ENCODE peak calls at places on chromosomes 3 and 15, in seven cellular contexts. P is A549; H is amniotic stem cell; V is retina; E is activated CD4-positive, alpha-beta T cell treated with anti-CD3 and anti-CD28 coated beads for 4 hours; F is right lobe of liver; N is stimulated activated CD8-positive, alpha-beta memory T cell treated with anti-CD3 and anti-CD28 coated beads, Interleukin-7, amount 100 ng/mL, for 4 hours. U is an unnamed sample.

GRCh38 chr3:192851821-192852352 is 65.8 kb downstream of the MB21D2 start:
- DNase-seq in P (peak; percentile 79), H (no peak), V (no peak), E (no peak), F (peak; percentile 83), N (no peak), U (no peak)

GRCh38 chr3:9201278-9201677 is 48.2 kb downstream of the SRGAP3 start:
- DNase-seq in P (no peak), H (no peak), V (peak; percentile 54), E (no peak), F (no peak), N (no peak), U (no peak)

GRCh38 chr3:126483321-126483761 is 7.7 kb upstream of the ZXDC start:
- DNase-seq in P (no peak), H (no peak), V (no peak), E (no peak), F (no peak), N (no peak), U (no peak)

GRCh38 chr15:38941399-38941953 is 376.9 kb upstream of the RASGRP1 start:
- DNase-seq in P (no peak), H (no peak), V (peak; percentile 17), E (no peak), F (no peak), N (no peak), U (no peak)

GRCh38 chr3:35778201-35778600 is 138.9 kb downstream of the ARPP21 start:
- DNase-seq in P (no peak), H (no peak), V (peak; percentile 62), E (no peak), F (peak; percentile 50), N (no peak), U (no peak)

GRCh38 chr3:17122758-17123157 is 238.0 kb downstream of the PLCL2 start:
- DNase-seq in P (no peak), H (no peak), V (no peak), E (no peak), F (no peak), N (no peak), U (no peak)

GRCh38 chr15:62280625-62281024 is 115.5 kb upstream of the C2CD4B start:
- DNase-seq in P (no peak), H (no peak), V (no peak), E (no peak), F (no peak), N (no peak), U (no peak)

GRCh38 chr15:74442604-74443003 is 8.8 kb upstream of the SEMA7A start:
- DNase-seq in P (no peak), H (no peak), V (no peak), E (no peak), F (no peak), N (no peak), U (no peak)

GRCh38 chr15:81166949-81167816 is 29.5 kb upstream of the IL16 start:
- DNase-seq in P (no peak), H (no peak), V (no peak), E (no peak), F (no peak), N (no peak), U (no peak)

GRCh38 chr15:77819841-77820728 is 187.4 kb upstream of the LINGO1 start:
- DNase-seq in P (peak; percentile 70), H (no peak), V (peak; percentile 79), E (no peak), F (no peak), N (no peak), U (no peak)

GRCh38 chr3:136612512-136612911 is 139.7 kb downstream of the STAG1 start:
- DNase-seq in P (no peak), H (no peak), V (no peak), E (no peak), F (no peak), N (no peak), U (no peak)

GRCh38 chr3:128438488-128439072 is 28.1 kb downstream of the DNAJB8 start:
- DNase-seq in P (no peak), H (no peak), V (no peak), E (no peak), F (no peak), N (no peak), U (no peak)

GRCh38 chr3:14231998-14232501 is 53.4 kb downstream of the LSM3 start:
- DNase-seq in P (no peak), H (no peak), V (no peak), E (no peak), F (no peak), N (no peak), U (no peak)

GRCh38 chr15:37771462-37771861 is 163.0 kb upstream of the TMCO5A start:
- DNase-seq in P (no peak), H (no peak), V (no peak), E (no peak), F (no peak), N (no peak), U (no peak)

GRCh38 chr3:120693439-120694172 is 11.6 kb upstream of the HGD start:
- DNase-seq in P (peak; percentile 71), H (no peak), V (no peak), E (no peak), F (peak; percentile 62), N (no peak), U (no peak)

GRCh38 chr15:24858737-24859601 is 95.8 kb upstream of the SNRPN start:
- DNase-seq in P (no peak), H (no peak), V (no peak), E (no peak), F (no peak), N (no peak), U (no peak)

GRCh38 chr15:76235186-76235826 is 76.0 kb downstream of the ETFA start:
- DNase-seq in P (peak; percentile 66), H (no peak), V (peak; percentile 32), E (no peak), F (no peak), N (no peak), U (no peak)

U was measured in activated gamma-delta T cell treated with Interleukin-2 at 50 U/mL for 16 hours.